ENCODE peak calls at places on chromosomes 3 and 15, in five cellular contexts. G, O, K, L and I are unnamed samples.

GRCh38 chr15:101120961-101121360 is 130.9 kb downstream of the CHSY1 start:
- DNase-seq in G (no peak), O (no peak), K (no peak), L (no peak), I (no peak)

GRCh38 chr15:69627548-69628158 is 175.0 kb downstream of the RPLP1 start:
- DNase-seq in G (no peak), O (no peak), K (no peak), L (no peak), I (no peak)

GRCh38 chr3:78913711-78914110 is 854.1 kb downstream of the ROBO1 start:
- DNase-seq in G (no peak), O (no peak), K (no peak), L (no peak), I (no peak)

GRCh38 chr3:195209836-195210551 is 61.0 kb downstream of the XXYLT1 start:
- DNase-seq in G (no peak), O (no peak), K (no peak), L (peak), I (no peak)

GRCh38 chr15:69629631-69630161 is 177.1 kb downstream of the RPLP1 start:
- DNase-seq in G (no peak), O (peak), K (no peak), L (no peak), I (peak)

GRCh38 chr3:193805448-193805847 is 212.4 kb downstream of the OPA1 start:
- DNase-seq in G (no peak), O (no peak), K (no peak), L (no peak), I (no peak)

GRCh38 chr3:5071061-5071460 is 51.0 kb upstream of the ARL8B start:
- DNase-seq in G (no peak), O (no peak), K (no peak), L (no peak), I (no peak)

GRCh38 chr15:75672646-75673425 is 25.1 kb downstream of the SNX33 start:
- DNase-seq in G (no peak), O (no peak), K (no peak), L (peak), I (no peak)

GRCh38 chr15:81516461-81516860 is 142.4 kb upstream of the TMC3 start:
- DNase-seq in G (no peak), O (no peak), K (no peak), L (no peak), I (no peak)

GRCh38 chr3:151795276-151795675 is 18.6 kb upstream of the AADAC start:
- DNase-seq in G (no peak), O (no peak), K (no peak), L (no peak), I (no peak)

GRCh38 chr3:151044706-151045105 is 40.8 kb upstream of the MED12L start:
- DNase-seq in G (no peak), O (no peak), K (no peak), L (no peak), I (no peak)

GRCh38 chr3:127411083-127411727 is 123.4 kb upstream of the PRR20G start:
- DNase-seq in G (no peak), O (no peak), K (no peak), L (no peak), I (peak)

GRCh38 chr3:72722930-72723726 is 125.1 kb downstream of the SHQ1 start:
- DNase-seq in G (peak), O (no peak), K (peak), L (no peak), I (peak)

GRCh38 chr3:11553436-11554235 is 90.1 kb downstream of the VGLL4 start:
- DNase-seq in G (no peak), O (no peak), K (no peak), L (no peak), I (no peak)

GRCh38 chr3:183464480-183464879 is 36.1 kb upstream of the MCF2L2 start:
- DNase-seq in G (no peak), O (no peak), K (no peak), L (no peak), I (no peak)

GRCh38 chr15:96264801-96265515 is 65.5 kb upstream of the NR2F2 start:
- DNase-seq in G (no peak), O (no peak), K (no peak), L (no peak), I (no peak)

GRCh38 chr3:264394-265156 is 68.0 kb downstream of the CHL1 start:
- DNase-seq in G (no peak), O (no peak), K (no peak), L (no peak), I (no peak)

GRCh38 chr3:174529298-174529697 is 329.8 kb upstream of the NAALADL2 start:
- DNase-seq in G (no peak), O (no peak), K (no peak), L (peak), I (no peak)